ENCODE peak calls at places on chromosomes 2 and 18, in five cellular contexts. One of them, this sample, is unnamed.

GRCh38 chr2:228446732-228447131 is 265.2 kb upstream of the SPHKAP start:
- DNase-seq in endodermal cell: no peak
- DNase-seq in sigmoid colon: no peak
- DNase-seq in heart left ventricle: peak
- DNase-seq in brain microvascular endothelial cell: peak
- DNase-seq in this sample: peak

GRCh38 chr2:40213071-40213470 is 238.8 kb downstream of the SLC8A1 start:
- DNase-seq in endodermal cell: no peak
- DNase-seq in brain microvascular endothelial cell: peak
- DNase-seq in heart left ventricle: no peak
- DNase-seq in sigmoid colon: no peak
- DNase-seq in this sample: no peak

GRCh38 chr2:186349508-186349907 is 136.6 kb upstream of the ZC3H15 start:
- DNase-seq in heart left ventricle: no peak
- DNase-seq in endodermal cell: no peak
- DNase-seq in brain microvascular endothelial cell: peak
- DNase-seq in sigmoid colon: no peak
- DNase-seq in this sample: peak

GRCh38 chr2:191927991-191928390 is 81.1 kb upstream of the CAVIN2 start:
- DNase-seq in heart left ventricle: no peak
- DNase-seq in sigmoid colon: no peak
- DNase-seq in brain microvascular endothelial cell: peak
- DNase-seq in endodermal cell: no peak
- DNase-seq in this sample: peak

GRCh38 chr2:159711562-159712193 is 628 bp upstream of the MARCHF7 start:
- DNase-seq in brain microvascular endothelial cell: peak
- DNase-seq in sigmoid colon: no peak
- DNase-seq in endodermal cell: no peak
- DNase-seq in heart left ventricle: no peak
- DNase-seq in this sample: no peak

GRCh38 chr2:38432827-38433606 is 55.9 kb upstream of the ATL2 start:
- DNase-seq in sigmoid colon: no peak
- DNase-seq in endodermal cell: peak
- DNase-seq in brain microvascular endothelial cell: no peak
- DNase-seq in heart left ventricle: no peak
- DNase-seq in this sample: no peak

GRCh38 chr2:84631047-84631446 is 114.7 kb downstream of the DNAH6 start:
- DNase-seq in endodermal cell: no peak
- DNase-seq in heart left ventricle: no peak
- DNase-seq in sigmoid colon: no peak
- DNase-seq in brain microvascular endothelial cell: peak
- DNase-seq in this sample: peak

GRCh38 chr2:101063753-101064502 is 61.8 kb downstream of the RPL31 start:
- DNase-seq in endodermal cell: no peak
- DNase-seq in sigmoid colon: no peak
- DNase-seq in brain microvascular endothelial cell: peak
- DNase-seq in heart left ventricle: no peak
- DNase-seq in this sample: no peak

GRCh38 chr18:57980573-57981348 is 63.3 kb upstream of the NEDD4L start:
- DNase-seq in heart left ventricle: no peak
- DNase-seq in endodermal cell: no peak
- DNase-seq in brain microvascular endothelial cell: no peak
- DNase-seq in sigmoid colon: no peak
- DNase-seq in this sample: no peak

GRCh38 chr2:16656784-16657391 is 8.7 kb downstream of the CYRIA start:
- DNase-seq in endodermal cell: peak
- DNase-seq in brain microvascular endothelial cell: peak
- DNase-seq in sigmoid colon: no peak
- DNase-seq in heart left ventricle: peak
- DNase-seq in this sample: no peak

GRCh38 chr2:235936493-235936892 is 231.7 kb downstream of the GBX2 start:
- DNase-seq in heart left ventricle: no peak
- DNase-seq in sigmoid colon: no peak
- DNase-seq in brain microvascular endothelial cell: no peak
- DNase-seq in endodermal cell: peak
- DNase-seq in this sample: no peak

GRCh38 chr2:144201868-144202468 is 318.0 kb downstream of the ZEB2 start:
- DNase-seq in sigmoid colon: no peak
- DNase-seq in heart left ventricle: no peak
- DNase-seq in brain microvascular endothelial cell: peak
- DNase-seq in endodermal cell: no peak
- DNase-seq in this sample: no peak

GRCh38 chr2:66069937-66070716 is 364.8 kb upstream of the MEIS1 start:
- DNase-seq in endodermal cell: no peak
- DNase-seq in heart left ventricle: no peak
- DNase-seq in sigmoid colon: no peak
- DNase-seq in brain microvascular endothelial cell: no peak
- DNase-seq in this sample: no peak

GRCh38 chr2:231280861-231281260 is 82.4 kb downstream of the ARMC9 start:
- DNase-seq in heart left ventricle: no peak
- DNase-seq in brain microvascular endothelial cell: no peak
- DNase-seq in sigmoid colon: no peak
- DNase-seq in endodermal cell: no peak
- DNase-seq in this sample: no peak

GRCh38 chr18:62325806-62326645 is 916 bp downstream of the TNFRSF11A start:
- DNase-seq in endodermal cell: peak
- DNase-seq in sigmoid colon: no peak
- DNase-seq in heart left ventricle: no peak
- DNase-seq in brain microvascular endothelial cell: no peak
- DNase-seq in this sample: no peak

DNA sequence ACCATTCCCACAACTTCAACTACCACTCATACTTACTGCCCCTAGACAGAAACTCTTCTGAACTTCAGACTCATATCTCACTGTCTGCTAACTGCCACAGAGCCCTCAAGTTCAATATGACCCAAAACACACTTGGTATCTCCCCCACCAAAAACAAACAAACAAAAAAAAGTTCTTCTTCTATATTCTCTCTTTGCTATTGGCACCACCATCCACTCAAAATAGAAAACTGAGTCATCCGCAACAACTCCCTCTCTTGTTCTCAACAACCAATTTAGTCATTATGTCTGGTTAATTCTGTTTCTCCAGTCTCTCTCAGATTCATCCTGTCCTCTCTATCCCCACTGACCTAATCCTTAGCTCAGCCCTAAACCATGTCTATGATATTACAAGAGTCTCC is 7.2 kb upstream of the DCTN1 start:
- DNase-seq in endodermal cell: no peak
- DNase-seq in brain microvascular endothelial cell: peak
- DNase-seq in heart left ventricle: no peak
- DNase-seq in sigmoid colon: no peak
- DNase-seq in this sample: no peak
- H3K4me3 ChIP-seq in endodermal cell: no peak
- H3K4me3 ChIP-seq in brain microvascular endothelial cell: no peak
- H3K4me3 ChIP-seq in heart left ventricle: no peak
- H3K4me3 ChIP-seq in sigmoid colon: no peak
- H3K4me3 ChIP-seq in this sample: no peak

GRCh38 chr18:75219684-75220083 is 9.1 kb downstream of the TSHZ1 start:
- DNase-seq in sigmoid colon: no peak
- DNase-seq in endodermal cell: no peak
- DNase-seq in heart left ventricle: no peak
- DNase-seq in brain microvascular endothelial cell: no peak
- DNase-seq in this sample: no peak

GRCh38 chr18:75216212-75216925 is 5.8 kb downstream of the TSHZ1 start:
- DNase-seq in endodermal cell: no peak
- DNase-seq in sigmoid colon: no peak
- DNase-seq in heart left ventricle: no peak
- DNase-seq in brain microvascular endothelial cell: no peak
- DNase-seq in this sample: no peak

GRCh38 chr18:75218064-75218463 is 7.5 kb downstream of the TSHZ1 start:
- DNase-seq in heart left ventricle: no peak
- DNase-seq in brain microvascular endothelial cell: no peak
- DNase-seq in sigmoid colon: no peak
- DNase-seq in endodermal cell: no peak
- DNase-seq in this sample: no peak

GRCh38 chr18:75216926-75217303 is 6.3 kb downstream of the TSHZ1 start:
- DNase-seq in heart left ventricle: no peak
- DNase-seq in brain microvascular endothelial cell: no peak
- DNase-seq in endodermal cell: no peak
- DNase-seq in sigmoid colon: no peak
- DNase-seq in this sample: no peak

GRCh38 chr18:75218524-75218923 is 7.9 kb downstream of the TSHZ1 start:
- DNase-seq in endodermal cell: no peak
- DNase-seq in heart left ventricle: no peak
- DNase-seq in sigmoid colon: no peak
- DNase-seq in brain microvascular endothelial cell: no peak
- DNase-seq in this sample: no peak
- H3K4me3 ChIP-seq in endodermal cell: no peak
- H3K4me3 ChIP-seq in heart left ventricle: no peak
- H3K4me3 ChIP-seq in sigmoid colon: no peak
- H3K4me3 ChIP-seq in brain microvascular endothelial cell: no peak
- H3K4me3 ChIP-seq in this sample: no peak

DNA sequence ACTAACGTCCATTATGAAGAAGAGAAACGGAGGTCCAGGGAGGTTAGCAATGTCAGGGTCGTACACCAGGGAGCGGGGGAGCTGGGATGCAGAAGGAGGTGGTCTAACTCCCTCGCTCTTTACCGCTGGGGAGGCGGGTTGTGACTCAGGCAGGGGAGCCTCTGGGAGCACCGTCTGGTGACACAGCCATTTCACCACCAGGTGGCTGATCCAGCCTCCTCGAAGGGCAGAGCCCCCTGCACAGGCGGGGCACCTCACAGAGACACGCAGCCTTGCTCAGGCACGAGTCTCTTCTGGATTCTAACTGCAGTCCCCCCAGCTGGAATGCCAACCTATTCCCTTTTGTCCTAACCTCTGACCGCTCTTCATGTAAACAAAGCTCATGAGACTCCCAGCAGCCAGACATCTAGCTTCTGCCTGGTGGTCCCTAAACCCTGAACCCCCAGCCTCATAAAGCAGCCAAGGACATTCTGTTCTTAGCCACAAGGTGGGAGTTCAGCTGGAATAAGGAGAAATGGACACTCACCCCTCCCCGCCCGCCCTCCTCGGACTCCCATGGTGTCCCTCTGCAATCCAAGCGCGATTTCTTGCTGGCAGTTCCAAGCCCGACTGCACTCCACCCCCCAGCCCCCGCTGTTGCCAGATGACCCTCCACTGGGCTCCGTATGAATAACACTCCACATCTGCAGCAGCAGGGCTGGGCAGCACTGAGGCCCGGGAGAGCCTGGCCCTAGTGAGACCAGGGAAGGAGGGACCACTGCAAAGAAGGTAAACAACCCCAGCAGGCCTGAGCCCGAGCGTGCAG is 84.4 kb downstream of the TNS1 start:
- DNase-seq in brain microvascular endothelial cell: no peak
- DNase-seq in endodermal cell: peak
- DNase-seq in sigmoid colon: peak
- DNase-seq in heart left ventricle: peak
- DNase-seq in this sample: no peak
- H3K4me3 ChIP-seq in brain microvascular endothelial cell: no peak
- H3K4me3 ChIP-seq in endodermal cell: no peak
- H3K4me3 ChIP-seq in sigmoid colon: peak
- H3K4me3 ChIP-seq in heart left ventricle: no peak
- H3K4me3 ChIP-seq in this sample: no peak

DNA sequence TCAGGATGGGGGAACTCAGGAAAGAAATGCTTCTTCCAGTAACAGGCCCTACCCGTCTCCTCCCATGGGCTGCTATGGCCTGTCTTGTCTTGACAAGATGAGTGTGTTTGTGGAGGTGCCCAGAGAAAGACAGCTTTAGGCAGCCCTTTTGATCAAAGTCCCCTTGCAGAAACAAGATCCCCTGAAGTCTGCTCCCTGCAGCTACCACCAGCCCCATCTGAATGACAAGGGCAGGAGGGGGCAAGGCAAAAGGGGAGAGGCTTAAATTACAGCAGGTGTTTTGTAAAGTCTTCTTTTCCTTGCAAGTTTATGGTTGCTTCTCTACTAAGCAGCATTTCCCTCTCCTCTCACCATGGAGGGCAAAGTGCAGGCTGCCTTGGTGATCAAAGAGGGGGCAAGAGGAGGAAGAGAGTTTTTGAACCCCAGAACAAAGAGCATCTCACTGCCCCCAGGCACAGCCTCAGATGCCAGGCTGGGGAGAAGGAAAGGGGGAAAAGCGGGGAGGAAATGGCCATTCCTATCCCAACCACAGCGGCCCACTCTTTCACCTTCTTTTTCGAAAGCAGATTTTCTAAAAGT is 6.7 kb downstream of the EVA1A start:
- DNase-seq in endodermal cell: peak
- DNase-seq in sigmoid colon: no peak
- DNase-seq in heart left ventricle: no peak
- DNase-seq in brain microvascular endothelial cell: no peak
- DNase-seq in this sample: no peak
- H3K4me3 ChIP-seq in endodermal cell: no peak
- H3K4me3 ChIP-seq in sigmoid colon: no peak
- H3K4me3 ChIP-seq in heart left ventricle: no peak
- H3K4me3 ChIP-seq in brain microvascular endothelial cell: no peak
- H3K4me3 ChIP-seq in this sample: no peak